ENCODE peak calls at places on chromosomes 11 and 22, in eight cellular contexts. E is kidney glomerular epithelial cell; H is COR-L47; X is NCI-H1930; G is stimulated activated CD4-positive, alpha-beta T cell treated with anti-CD3 and anti-CD28 coated beads, Interleukin-4, amount 100 ng/mL, for 1 hour; Z is neural crest cell; L is T-helper 2 cell; P is Ammon's horn. T is an unnamed sample.

GRCh38 chr11:79168530-79169110 is 272.2 kb downstream of the TENM4 start:
- DNase-seq in E (no peak), H (no peak), X (no peak), G (no peak), Z (no peak), L (no peak), P (peak), T (no peak)

GRCh38 chr11:126080206-126080941 is 17.7 kb upstream of the CDON start:
- DNase-seq in E (no peak), H (peak), X (no peak), G (no peak), Z (no peak), L (no peak), P (no peak), T (no peak)

GRCh38 chr11:2537010-2537695 is 92.3 kb downstream of the KCNQ1 start:
- DNase-seq in E (no peak), H (no peak), X (no peak), G (no peak), Z (no peak), L (no peak), P (no peak), T (no peak)

GRCh38 chr11:11189501-11189900 is 163.5 kb downstream of the CSNK2A3 start:
- DNase-seq in E (no peak), H (no peak), X (no peak), G (no peak), Z (no peak), L (no peak), P (peak), T (no peak)

GRCh38 chr22:45349916-45350315 is 40.2 kb downstream of the FAM118A start:
- DNase-seq in E (no peak), H (no peak), X (no peak), G (no peak), Z (no peak), L (no peak), P (no peak), T (no peak)

GRCh38 chr22:23984430-23984829 is 4.5 kb downstream of the GSTT2 start:
- DNase-seq in E (no peak), H (peak), X (no peak), G (no peak), Z (no peak), L (no peak), P (no peak), T (no peak)

GRCh38 chr11:118602331-118602730 is 5.1 kb upstream of the PHLDB1 start:
- DNase-seq in E (no peak), H (no peak), X (no peak), G (no peak), Z (no peak), L (no peak), P (no peak), T (no peak)

GRCh38 chr11:119338318-119338890 is 2.3 kb downstream of the C1QTNF5 start:
- DNase-seq in E (peak), H (peak), X (peak), G (peak), Z (peak), L (peak), P (peak), T (peak)

GRCh38 chr11:47305734-47306483 is 36.0 kb downstream of the MADD start:
- DNase-seq in E (no peak), H (no peak), X (no peak), G (no peak), Z (no peak), L (no peak), P (peak), T (peak)

GRCh38 chr11:15742626-15743243 is 613.6 kb downstream of the SOX6 start:
- DNase-seq in E (no peak), H (no peak), X (no peak), G (no peak), Z (no peak), L (no peak), P (no peak), T (peak)

GRCh38 chr11:68038226-68038717 is 553 bp upstream of the TCIRG1 start:
- DNase-seq in E (no peak), H (no peak), X (no peak), G (no peak), Z (no peak), L (no peak), P (no peak), T (no peak)

GRCh38 chr11:130188585-130189347 is 29.2 kb downstream of the ST14 start:
- DNase-seq in E (no peak), H (no peak), X (no peak), G (no peak), Z (no peak), L (no peak), P (no peak), T (no peak)

GRCh38 chr11:34977039-34977906 is 60.9 kb downstream of the PDHX start:
- DNase-seq in E (peak), H (no peak), X (no peak), G (no peak), Z (no peak), L (no peak), P (no peak), T (peak)

GRCh38 chr22:41263704-41264103 is 22.3 kb downstream of the RANGAP1 start:
- DNase-seq in E (no peak), H (no peak), X (no peak), G (no peak), Z (no peak), L (no peak), P (no peak), T (peak)

GRCh38 chr11:108697872-108698473 is 33.1 kb downstream of the DDX10 start:
- DNase-seq in E (peak), H (peak), X (peak), G (peak), Z (peak), L (peak), P (peak), T (peak)

GRCh38 chr11:94602430-94603372 is 35.5 kb downstream of the PIWIL4 start:
- DNase-seq in E (peak), H (no peak), X (no peak), G (peak), Z (no peak), L (no peak), P (peak), T (peak)

GRCh38 chr22:31144223-31144622 is 3.9 kb upstream of the PLA2G3 start:
- DNase-seq in E (no peak), H (no peak), X (no peak), G (no peak), Z (no peak), L (peak), P (no peak), T (peak)

GRCh38 chr22:40951795-40952602 is 821 bp downstream of the RBX1 start:
- DNase-seq in E (peak), H (no peak), X (no peak), G (no peak), Z (no peak), L (peak), P (peak), T (peak)

GRCh38 chr11:18696638-18697225 is 1.8 kb upstream of the TMEM86A start:
- DNase-seq in E (no peak), H (no peak), X (no peak), G (no peak), Z (no peak), L (no peak), P (no peak), T (peak)

GRCh38 chr11:20443596-20443995 is 56.1 kb downstream of the PRMT3 start:
- DNase-seq in E (peak), H (no peak), X (no peak), G (no peak), Z (no peak), L (peak), P (peak), T (peak)

GRCh38 chr11:11620251-11620965 is 1.4 kb downstream of the GALNT18 start:
- DNase-seq in E (no peak), H (peak), X (no peak), G (no peak), Z (peak), L (peak), P (no peak), T (peak)

GRCh38 chr11:12888525-12889158 is 120.5 kb upstream of the RASSF10 start:
- DNase-seq in E (peak), H (peak), X (peak), G (peak), Z (peak), L (peak), P (peak), T (peak)

GRCh38 chr11:110019659-110020058 is 73.5 kb upstream of the ZC3H12C start:
- DNase-seq in E (no peak), H (no peak), X (no peak), G (no peak), Z (no peak), L (peak), P (no peak), T (no peak)

GRCh38 chr11:19441752-19442553 is 201.2 kb upstream of the E2F8 start:
- DNase-seq in E (peak), H (no peak), X (no peak), G (peak), Z (no peak), L (peak), P (no peak), T (peak)

GRCh38 chr11:117519590-117519989 is 191.9 kb downstream of the CEP164 start:
- DNase-seq in E (peak), H (no peak), X (no peak), G (no peak), Z (no peak), L (no peak), P (no peak), T (no peak)

GRCh38 chr11:73314121-73314948 is 6.3 kb downstream of the ARHGEF17 start:
- DNase-seq in E (peak), H (no peak), X (no peak), G (no peak), Z (no peak), L (no peak), P (peak), T (peak)

GRCh38 chr22:44413211-44413610 is 84.8 kb downstream of the RTL6 start:
- DNase-seq in E (no peak), H (no peak), X (no peak), G (no peak), Z (no peak), L (no peak), P (no peak), T (no peak)

GRCh38 chr11:63920126-63920869 is 3.3 kb upstream of the RCOR2 start:
- DNase-seq in E (no peak), H (no peak), X (no peak), G (no peak), Z (peak), L (no peak), P (peak), T (no peak)

GRCh38 chr22:39699631-39700348 is 129.2 kb downstream of the CACNA1I start:
- DNase-seq in E (no peak), H (peak), X (no peak), G (no peak), Z (peak), L (no peak), P (peak), T (no peak)

GRCh38 chr22:43170131-43170480 is 16.8 kb downstream of the TTLL12 start:
- DNase-seq in E (no peak), H (no peak), X (no peak), G (no peak), Z (no peak), L (no peak), P (no peak), T (no peak)

GRCh38 chr11:15836801-15837200 is 519.5 kb downstream of the SOX6 start:
- DNase-seq in E (no peak), H (no peak), X (no peak), G (no peak), Z (no peak), L (no peak), P (no peak), T (no peak)

GRCh38 chr11:12502041-12502440 is 124.7 kb downstream of the PARVA start:
- DNase-seq in E (peak), H (no peak), X (no peak), G (no peak), Z (no peak), L (no peak), P (no peak), T (peak)

GRCh38 chr11:7536102-7536501 is 22.3 kb downstream of the PPFIBP2 start:
- DNase-seq in E (no peak), H (no peak), X (no peak), G (peak), Z (no peak), L (no peak), P (no peak), T (no peak)

GRCh38 chr11:114026355-114026754 is 33.2 kb upstream of the ZBTB16 start:
- DNase-seq in E (no peak), H (no peak), X (no peak), G (no peak), Z (no peak), L (peak), P (no peak), T (peak)

GRCh38 chr11:71184421-71185210 is 67.8 kb downstream of the SHANK2 start:
- DNase-seq in E (no peak), H (no peak), X (no peak), G (no peak), Z (no peak), L (no peak), P (no peak), T (no peak)

GRCh38 chr11:118212131-118212725 is 12.6 kb downstream of the JAML start:
- DNase-seq in E (peak), H (no peak), X (no peak), G (no peak), Z (no peak), L (no peak), P (no peak), T (no peak)

T was measured in EH.